ENCODE peak calls at places on chromosomes 1 and 21, in six cellular contexts. F is GM23338, D is neural progenitor cell, V is MM.1S, K is HCT116, T is hepatocyte. O is an unnamed sample.
A peak's percentile ranks its signal among the peaks of the same experiment; 100 is the strongest.

GRCh38 chr1:152888126-152888525 is 10.0 kb downstream of the SMCP start:
- DNase-seq in F (no peak), D (no peak), V (no peak), K (no peak), T (no peak), O (peak; percentile 55)

GRCh38 chr21:38751379-38752050 is 54.2 kb upstream of the ETS2 start:
- DNase-seq in F (no peak), D (no peak), V (no peak), K (no peak), T (no peak), O (no peak)

GRCh38 chr21:42129300-42130266 is 58.5 kb downstream of the UMODL1 start:
- DNase-seq in F (no peak), D (no peak), V (peak; percentile 49), K (no peak), T (no peak), O (no peak)

GRCh38 chr1:19468397-19468956 is 16.9 kb downstream of the CAPZB start:
- DNase-seq in F (no peak), D (no peak), V (no peak), K (no peak), T (peak; percentile 76), O (no peak)

GRCh38 chr1:227948493-227949260 is 945 bp upstream of the WNT9A start:
- DNase-seq in F (peak; percentile 34), D (no peak), V (no peak), K (no peak), T (no peak), O (peak; percentile 60)

GRCh38 chr1:27940870-27941269 is 6.1 kb downstream of the SMPDL3B start:
- DNase-seq in F (no peak), D (no peak), V (no peak), K (no peak), T (no peak), O (no peak)

GRCh38 chr1:20767271-20767670 is 19.8 kb downstream of the HP1BP3 start:
- DNase-seq in F (no peak), D (no peak), V (no peak), K (no peak), T (no peak), O (no peak)

GRCh38 chr1:80218112-80218511 is 1211.6 kb upstream of the ADGRL4 start:
- DNase-seq in F (peak; percentile 80), D (peak; percentile 59), V (peak; percentile 71), K (peak; percentile 54), T (peak; percentile 69), O (peak; percentile 77)

GRCh38 chr1:240691521-240692338 is 79.8 kb upstream of the GREM2 start:
- DNase-seq in F (peak; percentile 80), D (peak; percentile 65), V (peak; percentile 54), K (no peak), T (peak; percentile 75), O (peak; percentile 78)

GRCh38 chr1:86706018-86706417 is 1.6 kb downstream of the SH3GLB1 start:
- DNase-seq in F (no peak), D (no peak), V (no peak), K (no peak), T (no peak), O (peak; percentile 27)

GRCh38 chr1:225651872-225652725 is 824 bp downstream of the ENAH start:
- DNase-seq in F (peak; percentile 65), D (peak; percentile 66), V (peak; percentile 18), K (no peak), T (peak; percentile 68), O (peak; percentile 31)

GRCh38 chr1:211683396-211684297 is 8.2 kb upstream of the NEK2 start:
- DNase-seq in F (no peak), D (no peak), V (no peak), K (no peak), T (no peak), O (no peak)

GRCh38 chr1:44602675-44603610 is 71.3 kb downstream of the TMEM53 start:
- DNase-seq in F (no peak), D (no peak), V (no peak), K (no peak), T (no peak), O (no peak)

GRCh38 chr1:41242645-41243171 is 602 bp upstream of the SCMH1 start:
- DNase-seq in F (peak; percentile 45), D (peak; percentile 3), V (no peak), K (no peak), T (no peak), O (no peak)

GRCh38 chr1:81121324-81121723 is 679.4 kb upstream of the ADGRL2 start:
- DNase-seq in F (no peak), D (no peak), V (no peak), K (no peak), T (no peak), O (no peak)

GRCh38 chr1:17232759-17233661 is 15.9 kb upstream of the PADI3 start:
- DNase-seq in F (no peak), D (no peak), V (no peak), K (peak; percentile 77), T (peak; percentile 59), O (peak; percentile 96)

GRCh38 chr1:232767381-232768074 is 37.7 kb upstream of the MAP10 start:
- DNase-seq in F (no peak), D (no peak), V (no peak), K (peak; percentile 10), T (peak; percentile 68), O (peak; percentile 94)

GRCh38 chr21:42650033-42650370 is 3.4 kb upstream of the PDE9A start:
- DNase-seq in F (no peak), D (no peak), V (no peak), K (no peak), T (no peak), O (no peak)

GRCh38 chr1:40305451-40305850 is 11.6 kb downstream of the COL9A2 start:
- DNase-seq in F (peak; percentile 40), D (peak; percentile 44), V (no peak), K (no peak), T (no peak), O (peak; percentile 51)

GRCh38 chr1:44239961-44240371 is 26.7 kb downstream of the DMAP1 start:
- DNase-seq in F (no peak), D (no peak), V (no peak), K (no peak), T (peak; percentile 43), O (no peak)

GRCh38 chr1:153560241-153560640 is 5.4 kb downstream of the S100A2 start:
- DNase-seq in F (no peak), D (no peak), V (no peak), K (no peak), T (no peak), O (no peak)

GRCh38 chr1:156652131-156652991 is 10.4 kb downstream of the BCAN start:
- DNase-seq in F (peak; percentile 93), D (peak; percentile 91), V (no peak), K (no peak), T (peak; percentile 76), O (peak; percentile 69)

GRCh38 chr1:103108525-103109150 is 316 bp upstream of the COL11A1 start:
- DNase-seq in F (peak; percentile 89), D (peak; percentile 95), V (no peak), K (no peak), T (peak; percentile 82), O (no peak)

GRCh38 chr1:223079498-223079897 is 63.5 kb downstream of the TLR5 start:
- DNase-seq in F (no peak), D (no peak), V (no peak), K (no peak), T (no peak), O (no peak)

GRCh38 chr1:10980094-10980577 is 32.3 kb upstream of the TARDBP start:
- DNase-seq in F (peak; percentile 99), D (peak; percentile 97), V (no peak), K (no peak), T (peak; percentile 78), O (peak; percentile 76)

GRCh38 chr1:21666572-21667320 is 2.4 kb downstream of the RAP1GAP start:
- DNase-seq in F (no peak), D (no peak), V (no peak), K (no peak), T (no peak), O (no peak)

GRCh38 chr1:209196140-209196539 is 387.4 kb upstream of the CAMK1G start:
- DNase-seq in F (no peak), D (no peak), V (no peak), K (no peak), T (no peak), O (no peak)

GRCh38 chr1:243945727-243946126 is 95.7 kb upstream of the AKT3 start:
- DNase-seq in F (no peak), D (no peak), V (no peak), K (no peak), T (no peak), O (no peak)

GRCh38 chr1:1324524-1325287 is at the start of the genes CPTP and INTS11:
- DNase-seq in F (peak; percentile 95), D (peak; percentile 97), V (peak; percentile 95), K (peak; percentile 76), T (peak; percentile 98), O (peak; percentile 97)

GRCh38 chr1:214902636-214903320 is 179.8 kb upstream of the KCNK2 start:
- DNase-seq in F (no peak), D (no peak), V (no peak), K (peak; percentile 6), T (no peak), O (peak; percentile 96)

GRCh38 chr1:56631901-56632300 is 13.2 kb upstream of the PRKAA2 start:
- DNase-seq in F (no peak), D (no peak), V (no peak), K (no peak), T (no peak), O (peak; percentile 35)

GRCh38 chr1:61152706-61153105 is 70.3 kb downstream of the NFIA start:
- DNase-seq in F (no peak), D (no peak), V (no peak), K (no peak), T (no peak), O (no peak)

GRCh38 chr1:26338670-26339069 is 15.3 kb downstream of the CRYBG2 start:
- DNase-seq in F (no peak), D (no peak), V (no peak), K (no peak), T (no peak), O (no peak)

GRCh38 chr1:116853680-116854191 is 56.0 kb upstream of the PTGFRN start:
- DNase-seq in F (peak; percentile 75), D (peak; percentile 30), V (peak; percentile 31), K (peak; percentile 42), T (peak; percentile 89), O (peak; percentile 97)
- TF ChIP-seq EZH2phosphoT487 in F (no peak), D (no peak), V (no peak), K (no peak), T (no peak), O (no peak)

DNA sequence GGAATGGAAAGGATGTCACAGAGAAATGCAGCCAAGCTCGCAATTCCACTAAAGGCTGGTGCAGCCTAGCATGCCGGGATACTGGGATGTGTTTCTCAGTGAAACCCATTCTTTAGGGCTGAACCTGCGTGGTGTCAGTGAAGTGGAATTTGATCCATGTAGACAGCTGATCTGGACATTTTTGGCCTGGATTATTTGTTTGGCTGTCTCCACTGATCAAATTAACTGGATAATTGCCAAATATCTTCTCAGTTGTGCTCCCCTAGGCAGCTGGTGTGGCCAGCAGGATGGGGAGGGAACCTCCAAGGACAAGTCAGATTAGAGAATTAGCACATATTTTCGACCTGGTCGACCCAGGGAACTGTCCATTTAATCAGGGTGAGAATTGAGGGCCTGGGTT is 318.4 kb downstream of the RPS6KC1 start:
- DNase-seq in F (no peak), D (no peak), V (no peak), K (no peak), T (no peak), O (no peak)
- TF ChIP-seq EZH2phosphoT487 in F (no peak), D (no peak), V (no peak), K (no peak), T (no peak), O (no peak)

GRCh38 chr1:53110370-53111072 is 31.9 kb downstream of the SLC1A7 start:
- DNase-seq in F (no peak), D (no peak), V (no peak), K (no peak), T (peak; percentile 45), O (peak; percentile 16)
- TF ChIP-seq EZH2phosphoT487 in F (no peak), D (no peak), V (no peak), K (no peak), T (no peak), O (no peak)

GRCh38 chr21:33893917-33894316 is 21.7 kb downstream of the ATP5PO start:
- DNase-seq in F (no peak), D (peak; percentile 56), V (no peak), K (no peak), T (no peak), O (no peak)
- TF ChIP-seq EZH2phosphoT487 in F (no peak), D (no peak), V (no peak), K (no peak), T (no peak), O (no peak)

O was measured in PC-3.